ENCODE peak calls at places on chromosomes 7 and 10, in four cellular contexts. Z, W, P and Y are unnamed samples.
A peak's percentile ranks its signal among the peaks of the same experiment; 100 is the strongest.

GRCh38 chr10:101071266-101071884 is 9.6 kb downstream of the KAZALD1 start:
- DNase-seq in Z (no peak), P (no peak), W (no peak), Y (no peak)

GRCh38 chr10:78539247-78539766 is 505.6 kb downstream of the RPS24 start:
- DNase-seq in Z (no peak), W (peak; percentile 40), P (no peak), Y (no peak)

GRCh38 chr10:93346060-93346459 is 136.1 kb downstream of the MYOF start:
- DNase-seq in Z (no peak), W (no peak), P (no peak), Y (no peak)

GRCh38 chr7:47153076-47153475 is 428.8 kb downstream of the TNS3 start:
- DNase-seq in Z (peak; percentile 43), W (no peak), P (no peak), Y (peak; percentile 62)

GRCh38 chr10:62080905-62081304 is 179.4 kb downstream of the ARID5B start:
- DNase-seq in P (no peak), Z (no peak), W (no peak), Y (no peak)

GRCh38 chr10:99527526-99528255 is 5.1 kb upstream of the NKX2-3 start:
- DNase-seq in Z (no peak), W (no peak), P (no peak), Y (no peak)

GRCh38 chr10:72058989-72059842 is 29.1 kb downstream of the SPOCK2 start:
- DNase-seq in W (no peak), Z (no peak), P (no peak), Y (no peak)

GRCh38 chr7:27608776-27609495 is 53.7 kb downstream of the HIBADH start:
- DNase-seq in W (no peak), Z (no peak), P (no peak), Y (no peak)

GRCh38 chr7:27242580-27243339 is at the start of gene EVX1:
- DNase-seq in Z (no peak), P (no peak), W (no peak), Y (no peak)

GRCh38 chr7:22361320-22361719 is 4.4 kb upstream of the RAPGEF5 start:
- DNase-seq in P (no peak), W (no peak), Z (no peak), Y (no peak)

GRCh38 chr7:23021581-23021980 is 7.7 kb upstream of the HYCC1 start:
- DNase-seq in P (no peak), Z (no peak), W (no peak), Y (no peak)

GRCh38 chr10:76922666-76923065 is 714.9 kb downstream of the KCNMA1 start:
- DNase-seq in Z (no peak), P (no peak), W (no peak), Y (no peak)

GRCh38 chr10:44619975-44620374 is 235.1 kb upstream of the CXCL12 start:
- DNase-seq in P (no peak), Z (no peak), W (no peak), Y (no peak)

GRCh38 chr7:1669486-1669951 is 558 bp upstream of the ELFN1 start:
- DNase-seq in Z (no peak), P (no peak), W (peak; percentile 44), Y (no peak)

GRCh38 chr10:49071221-49071761 is 44.0 kb downstream of the VSTM4 start:
- DNase-seq in Z (no peak), P (no peak), W (no peak), Y (no peak)

GRCh38 chr7:98879198-98879988 is 1.1 kb downstream of the TRRAP start:
- DNase-seq in Z (no peak), P (no peak), W (no peak), Y (peak; percentile 17)

GRCh38 chr7:133635541-133635940 is 382.7 kb downstream of the EXOC4 start:
- DNase-seq in P (no peak), W (no peak), Z (no peak), Y (no peak)

GRCh38 chr7:133633055-133633454 is 380.2 kb downstream of the EXOC4 start:
- DNase-seq in P (no peak), Z (no peak), W (no peak), Y (no peak)

GRCh38 chr7:133642907-133643306 is 390.0 kb downstream of the EXOC4 start:
- DNase-seq in P (no peak), W (no peak), Z (no peak), Y (no peak)

GRCh38 chr7:133641436-133641835 is 388.6 kb downstream of the EXOC4 start:
- DNase-seq in P (no peak), W (no peak), Z (no peak), Y (no peak)

DNA sequence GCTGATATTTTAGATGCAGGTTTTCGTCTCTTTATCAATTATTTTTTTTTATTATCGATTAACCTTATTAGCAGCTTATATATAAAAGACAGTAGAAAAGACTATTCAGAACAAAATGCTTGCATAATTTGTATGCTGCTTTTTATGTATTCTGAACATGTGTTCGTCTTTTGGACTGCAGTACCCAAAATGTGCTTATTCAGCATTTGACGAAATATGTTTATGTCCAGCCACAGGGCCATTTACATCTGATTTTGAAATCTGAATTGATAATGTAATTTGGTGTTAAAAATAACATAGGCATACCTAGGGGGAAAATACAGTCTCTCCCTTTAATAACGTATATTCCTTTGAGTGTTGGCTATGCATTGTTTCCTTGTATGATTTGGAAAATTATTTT is 386.0 kb downstream of the EXOC4 start:
- DNase-seq in Z (no peak), P (no peak), W (no peak), Y (no peak)
- H3K4me3 ChIP-seq in Z (no peak overlapping the region), P (no peak overlapping the region), W (no peak overlapping the region), Y (no peak overlapping the region)

GRCh38 chr7:69799048-69799697 is 200.9 kb downstream of the AUTS2 start:
- DNase-seq in Z (no peak), P (no peak), W (no peak), Y (no peak)
- TF ChIP-seq CTCF in Z (no peak), P (no peak), W (no peak), Y (no peak)

DNA sequence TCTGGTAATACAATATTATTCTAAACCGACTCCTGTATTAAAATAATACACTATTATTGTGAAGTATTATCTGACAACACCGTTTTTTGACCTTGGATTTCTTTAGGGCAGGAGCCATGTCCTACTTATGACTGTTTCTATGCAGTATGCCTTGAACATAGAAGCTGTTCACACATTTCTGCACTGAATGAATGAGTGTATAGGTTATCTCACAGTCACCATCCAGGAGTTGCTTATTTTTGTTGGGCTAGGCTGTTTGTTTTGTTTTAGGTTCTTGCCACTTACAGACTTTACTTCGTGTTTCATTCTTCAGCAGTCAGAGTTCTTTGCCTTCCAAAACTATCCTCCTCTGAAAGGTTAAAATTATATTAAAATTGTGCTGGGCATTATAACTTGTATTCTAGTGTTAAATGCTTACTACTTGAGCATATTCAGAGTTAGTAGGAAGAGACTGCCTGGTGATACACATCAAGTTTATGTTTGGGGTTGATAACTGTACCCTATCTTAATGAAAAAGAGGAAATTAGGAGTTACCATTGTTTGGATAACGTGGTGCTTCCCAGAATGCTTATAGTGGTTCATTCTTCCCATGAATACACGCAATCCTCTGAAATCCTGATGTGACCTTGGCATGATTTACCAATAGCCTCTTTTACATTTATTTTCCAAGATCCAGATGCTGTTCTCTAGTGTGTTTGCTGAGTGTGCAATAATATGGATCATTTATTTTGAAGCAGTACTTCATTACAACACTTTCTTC is 1.7 kb downstream of the RALA start:
- DNase-seq in W (no peak), P (no peak), Z (no peak), Y (no peak)
- H3K4me3 ChIP-seq in W (peak overlapping the region; percentile 71), P (peak overlapping the region; percentile 93), Z (peak overlapping the region; percentile 87), Y (peak overlapping the region; percentile 73)

GRCh38 chr7:144786079-144786478 is 49.8 kb downstream of the TPK1 start:
- DNase-seq in W (no peak), P (no peak), Z (no peak), Y (no peak)

GRCh38 chr7:144785491-144785890 is 50.4 kb downstream of the TPK1 start:
- DNase-seq in Z (no peak), W (no peak), P (no peak), Y (no peak)

GRCh38 chr7:144787127-144787526 is 48.7 kb downstream of the TPK1 start:
- DNase-seq in W (no peak), P (no peak), Z (no peak), Y (no peak)

GRCh38 chr7:144784943-144785342 is 50.9 kb downstream of the TPK1 start:
- DNase-seq in W (peak; percentile 73), P (no peak), Z (peak; percentile 16), Y (no peak)

DNA sequence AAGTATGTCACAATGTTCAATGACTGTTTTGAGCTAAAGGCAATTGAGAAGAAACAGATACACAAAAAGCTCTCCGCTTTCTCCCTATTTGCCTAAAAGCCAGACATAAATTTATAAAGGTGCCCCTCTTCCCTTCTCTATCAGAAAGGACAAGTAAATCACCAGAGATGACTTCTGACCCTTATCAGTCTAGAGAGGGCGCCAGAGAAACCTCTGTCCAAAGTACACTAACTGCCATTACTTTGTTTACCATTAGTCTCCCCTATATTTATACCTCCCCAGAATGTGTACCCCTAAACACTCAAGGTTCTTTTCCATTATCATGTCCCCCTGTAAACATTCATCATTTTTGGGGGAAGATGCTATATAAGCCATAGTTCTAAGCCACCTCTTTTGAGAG is 49.3 kb downstream of the TPK1 start:
- DNase-seq in Z (no peak), P (no peak), W (no peak), Y (no peak)
- TF ChIP-seq CTCF in Z (no peak), P (no peak), W (no peak), Y (no peak)

DNA sequence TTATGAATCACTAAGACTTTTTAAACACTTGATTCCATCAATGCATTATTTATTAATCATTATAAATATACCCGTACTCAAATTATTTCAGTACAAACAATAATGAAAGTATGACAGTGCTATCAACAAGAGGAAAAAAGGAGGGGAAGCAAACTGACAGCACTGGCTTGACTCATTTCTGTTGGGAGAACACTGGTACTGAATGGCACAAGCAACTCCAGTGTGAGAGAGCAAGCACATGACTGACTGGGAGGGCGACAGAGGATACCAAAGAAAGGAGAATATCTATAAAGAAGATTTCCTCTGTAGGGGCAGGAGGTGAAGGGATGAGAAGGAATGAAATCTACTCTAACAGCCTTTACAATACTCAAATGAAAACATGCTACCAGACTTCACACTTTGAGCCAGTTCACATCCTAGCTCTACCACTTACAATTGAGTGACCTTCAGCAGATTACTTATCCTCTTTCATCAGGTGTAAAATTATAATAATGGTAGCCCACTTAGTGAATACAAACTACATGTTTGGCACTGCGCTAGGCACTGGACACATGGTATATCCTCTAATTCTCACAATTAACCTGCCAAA is 1.5 kb downstream of the USP54 start:
- DNase-seq in P (no peak), Z (no peak), W (no peak), Y (no peak)
- H3K4me3 ChIP-seq in P (no peak overlapping the region), Z (no peak overlapping the region), W (no peak overlapping the region), Y (no peak overlapping the region)

DNA sequence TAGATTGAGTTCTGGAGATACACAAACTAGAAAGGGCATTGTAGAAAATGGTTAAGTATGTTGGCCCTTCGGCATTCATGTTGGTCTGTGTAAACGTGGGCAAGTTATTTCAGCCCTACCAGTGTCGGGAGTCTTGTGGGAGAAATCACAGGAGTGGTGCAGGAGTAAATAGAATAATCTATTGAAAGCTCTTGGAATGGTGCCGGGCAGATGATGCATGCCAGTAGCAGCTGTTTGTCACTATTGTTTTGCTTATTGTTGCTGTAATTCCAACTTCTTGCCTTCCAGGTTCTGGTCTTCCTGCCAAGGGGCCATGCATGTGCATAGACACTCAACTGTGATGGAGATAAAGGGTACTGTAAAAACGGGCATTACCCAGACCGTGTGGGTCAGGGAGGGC is 259.4 kb downstream of the CAMK1D start:
- DNase-seq in W (no peak), P (no peak), Z (no peak), Y (no peak)
- TF ChIP-seq CTCF in W (no peak), P (no peak), Z (no peak), Y (no peak)